ENCODE peak calls at places on chromosomes 5 and 9, in nine cellular contexts. K, V, Z, D, F, A, J, L and Q are unnamed samples.

GRCh38 chr5:151202381-151203139 is 21.3 kb downstream of the CCDC69 start:
- DNase-seq in V (no peak), D (peak; percentile 41), L (peak; percentile 52), J (no peak), Z (peak; percentile 57), F (no peak), A (peak; percentile 61), K (no peak), Q (no peak)

GRCh38 chr5:124670672-124671592 is 75.5 kb downstream of the ZNF608 start:
- DNase-seq in L (no peak), V (no peak), D (no peak), A (no peak), K (no peak), Z (no peak), F (no peak), J (no peak), Q (no peak)

GRCh38 chr5:154242442-154242841 is 51.9 kb downstream of the GALNT10 start:
- DNase-seq in J (no peak), L (no peak), V (no peak), D (no peak), K (no peak), A (no peak), F (no peak), Z (no peak), Q (no peak)

GRCh38 chr5:166436857-166437256 is 1854.6 kb upstream of the WWC1 start:
- DNase-seq in J (no peak), K (no peak), A (peak; percentile 8), F (no peak), D (no peak), V (no peak), L (no peak), Z (no peak), Q (no peak)

GRCh38 chr5:89372176-89372575 is 489.2 kb upstream of the MEF2C start:
- DNase-seq in F (no peak), K (no peak), J (no peak), L (no peak), V (no peak), D (no peak), Z (no peak), A (peak; percentile 18), Q (no peak)

GRCh38 chr5:149216515-149216914 is 55.1 kb upstream of the AFAP1L1 start:
- DNase-seq in F (no peak), K (peak; percentile 18), A (no peak), D (no peak), V (no peak), L (no peak), J (no peak), Z (no peak), Q (no peak)

GRCh38 chr5:7754997-7755596 is 95.8 kb downstream of the CFAP90 start:
- DNase-seq in K (peak; percentile 2), A (no peak), D (no peak), Z (peak; percentile 54), L (peak; percentile 21), J (peak; percentile 3), F (peak; percentile 56), V (no peak), Q (peak; percentile 67)

GRCh38 chr5:126868961-126869451 is 92.1 kb downstream of the LMNB1 start:
- DNase-seq in V (no peak), A (peak; percentile 28), K (no peak), F (no peak), L (peak; percentile 32), J (no peak), D (no peak), Z (peak; percentile 64), Q (no peak)

GRCh38 chr5:58245479-58245845 is 214.4 kb downstream of the PLK2 start:
- DNase-seq in L (no peak), A (no peak), V (no peak), F (no peak), K (no peak), J (no peak), D (no peak), Z (no peak), Q (no peak)

GRCh38 chr9:5643005-5643624 is 14.2 kb downstream of the RIC1 start:
- DNase-seq in J (no peak), V (no peak), K (no peak), F (no peak), A (peak; percentile 41), D (no peak), Z (no peak), L (no peak), Q (no peak)

GRCh38 chr9:134619456-134619982 is 22.1 kb upstream of the COL5A1 start:
- DNase-seq in Z (no peak), F (no peak), V (no peak), L (no peak), D (peak; percentile 37), A (no peak), K (no peak), J (no peak), Q (no peak)

GRCh38 chr9:21450733-21451394 is 10.6 kb downstream of the IFNA1 start:
- DNase-seq in L (no peak), Z (no peak), D (no peak), J (no peak), A (no peak), F (no peak), K (no peak), V (no peak), Q (no peak)

GRCh38 chr5:36373527-36374086 is 71.9 kb upstream of the RANBP3L start:
- DNase-seq in V (no peak), K (peak; percentile 94), L (no peak), F (no peak), D (peak; percentile 80), A (peak; percentile 90), J (no peak), Z (no peak), Q (no peak)

GRCh38 chr5:171673328-171673727 is 112.3 kb upstream of the SMIM23 start:
- DNase-seq in Z (no peak), J (no peak), L (no peak), K (no peak), A (no peak), V (no peak), D (peak; percentile 67), F (no peak), Q (no peak)